ENCODE peak calls at places on chromosomes 5 and 9, in ten cellular contexts. H, G, E, Q, M, O, W, B, R and V are unnamed samples.

GRCh38 chr9:100674419-100675122 is 96.7 kb downstream of the CAVIN4 start:
- DNase-seq in W (no peak), E (no peak), B (no peak), Q (no peak), M (no peak), O (no peak), G (no peak), H (no peak), R (no peak), V (no peak)

GRCh38 chr5:166781729-166782128 is 1509.7 kb upstream of the WWC1 start:
- DNase-seq in M (no peak), O (no peak), Q (no peak), H (no peak), B (no peak), G (no peak), E (no peak), W (no peak), R (no peak), V (no peak)

GRCh38 chr5:166185232-166185631 is 2106.2 kb upstream of the WWC1 start:
- DNase-seq in E (no peak), O (no peak), G (no peak), H (no peak), R (no peak), B (no peak), Q (no peak), M (no peak), W (no peak), V (no peak)

GRCh38 chr5:65151632-65152031 is 330.1 kb downstream of the ADAMTS6 start:
- DNase-seq in M (no peak), G (no peak), O (no peak), R (no peak), W (no peak), E (no peak), B (no peak), Q (no peak), H (no peak), V (no peak)

GRCh38 chr5:7638456-7638855 is 212.5 kb downstream of the CFAP90 start:
- DNase-seq in G (peak), R (no peak), W (no peak), H (no peak), B (peak), O (no peak), Q (no peak), E (no peak), M (no peak), V (no peak)

GRCh38 chr5:84181093-84181492 is 203.6 kb downstream of the EDIL3 start:
- DNase-seq in O (no peak), W (no peak), Q (no peak), H (no peak), E (no peak), G (no peak), R (no peak), M (no peak), B (no peak), V (peak)

GRCh38 chr9:93569775-93570174 is 6.6 kb upstream of the PHF2 start:
- DNase-seq in E (no peak), G (no peak), H (no peak), O (no peak), R (no peak), B (no peak), M (no peak), Q (no peak), W (no peak), V (no peak)

GRCh38 chr5:9523090-9523813 is 22.6 kb downstream of the SEMA5A start:
- DNase-seq in B (no peak), W (no peak), G (no peak), H (peak), Q (no peak), E (no peak), R (peak), O (no peak), M (no peak), V (no peak)

GRCh38 chr9:85151247-85151646 is 481.7 kb downstream of the NTRK2 start:
- DNase-seq in B (no peak), M (no peak), G (no peak), O (no peak), R (no peak), W (no peak), Q (no peak), E (no peak), H (no peak), V (no peak)

GRCh38 chr9:34719021-34719768 is 9.3 kb upstream of the CCL21 start:
- DNase-seq in Q (no peak), R (no peak), G (no peak), W (no peak), O (no peak), E (no peak), H (no peak), B (no peak), M (no peak), V (no peak)

GRCh38 chr5:31854181-31854624 is 215.3 kb downstream of the PDZD2 start:
- DNase-seq in O (no peak), B (peak), H (no peak), W (peak), Q (peak), G (no peak), E (no peak), R (peak), M (no peak), V (peak)

GRCh38 chr5:179475211-179475840 is 75.0 kb upstream of the RUFY1 start:
- DNase-seq in R (no peak), Q (no peak), E (no peak), W (no peak), G (no peak), H (no peak), M (no peak), O (no peak), B (no peak), V (no peak)

GRCh38 chr9:36560813-36561212 is 11.9 kb upstream of the MELK start:
- DNase-seq in M (no peak), W (no peak), R (no peak), H (no peak), O (no peak), E (no peak), Q (no peak), B (no peak), G (no peak), V (no peak)

GRCh38 chr5:138544171-138545134 is 1.4 kb upstream of the ETF1 start:
- DNase-seq in G (no peak), W (no peak), M (no peak), O (no peak), E (no peak), H (peak), Q (peak), R (no peak), B (no peak), V (no peak)

GRCh38 chr5:172115541-172115982 is 72.5 kb downstream of the STK10 start:
- DNase-seq in B (no peak), O (no peak), Q (no peak), H (no peak), R (no peak), E (no peak), G (no peak), M (no peak), W (no peak), V (no peak)

GRCh38 chr5:173457482-173457881 is 129.3 kb upstream of the STC2 start:
- DNase-seq in B (no peak), R (no peak), H (no peak), Q (no peak), M (no peak), G (no peak), W (no peak), O (no peak), E (no peak), V (peak)

GRCh38 chr5:9186069-9186468 is 359.8 kb downstream of the SEMA5A start:
- DNase-seq in Q (no peak), R (no peak), B (no peak), G (no peak), M (no peak), H (no peak), O (no peak), E (no peak), W (no peak), V (no peak)

GRCh38 chr5:38847549-38848341 is 1.9 kb downstream of the OSMR start:
- DNase-seq in R (no peak), E (no peak), W (no peak), M (no peak), O (no peak), B (no peak), Q (no peak), H (peak), G (no peak), V (no peak)

GRCh38 chr9:28801144-28801799 is 1228.0 kb upstream of the C9orf72 start:
- DNase-seq in M (no peak), O (no peak), W (no peak), E (no peak), Q (no peak), G (no peak), R (no peak), B (peak), H (peak), V (no peak)

GRCh38 chr5:80093796-80094195 is 58.6 kb downstream of the THBS4 start:
- DNase-seq in Q (no peak), R (no peak), G (no peak), W (no peak), B (no peak), E (no peak), O (no peak), H (peak), M (no peak), V (no peak)

GRCh38 chr9:36192196-36192595 is 1.5 kb downstream of the CLTA start:
- DNase-seq in H (peak), Q (no peak), G (no peak), O (no peak), B (no peak), W (no peak), E (no peak), R (no peak), M (no peak), V (peak)

GRCh38 chr5:80141681-80142080 is 106.5 kb downstream of the THBS4 start:
- DNase-seq in E (no peak), R (no peak), O (no peak), G (no peak), M (no peak), W (no peak), Q (no peak), B (no peak), H (no peak), V (no peak)

GRCh38 chr9:24504521-24504920 is 41.2 kb downstream of the IZUMO3 start:
- DNase-seq in R (no peak), O (no peak), E (no peak), H (no peak), W (no peak), B (no peak), Q (no peak), G (no peak), M (no peak), V (no peak)

GRCh38 chr9:132046456-132046855 is 33.2 kb downstream of the MED27 start:
- DNase-seq in R (no peak), O (no peak), B (no peak), E (no peak), H (no peak), G (no peak), M (no peak), W (no peak), Q (no peak), V (peak)

GRCh38 chr9:128275198-128276007 is at the start of gene GOLGA2:
- DNase-seq in G (no peak), E (peak), Q (no peak), M (no peak), R (peak), H (peak), B (no peak), W (peak), O (no peak), V (peak)

GRCh38 chr5:121982500-121983261 is 20.9 kb downstream of the SRFBP1 start:
- DNase-seq in H (no peak), E (no peak), B (no peak), M (no peak), O (no peak), W (no peak), Q (no peak), R (no peak), G (no peak), V (no peak)

GRCh38 chr9:16266648-16267276 is 603.7 kb downstream of the BNC2 start:
- DNase-seq in M (no peak), R (no peak), G (no peak), H (peak), O (no peak), B (no peak), W (no peak), E (no peak), Q (no peak), V (no peak)

GRCh38 chr9:79471577-79472543 is 99.9 kb upstream of the TLE4 start:
- DNase-seq in R (no peak), W (peak), E (no peak), B (no peak), Q (peak), H (peak), M (no peak), O (no peak), G (no peak), V (peak)

GRCh38 chr5:86684222-86684621 is 66.5 kb downstream of the COX7C start:
- DNase-seq in G (no peak), M (no peak), W (no peak), O (no peak), R (no peak), E (no peak), Q (no peak), H (peak), B (peak), V (no peak)

GRCh38 chr5:95959964-95960801 is 1.5 kb downstream of the ELL2 start:
- DNase-seq in H (peak), E (no peak), M (no peak), W (no peak), G (peak), B (no peak), R (no peak), O (no peak), Q (peak), V (peak)

GRCh38 chr9:23851024-23851629 is 25.1 kb upstream of the ELAVL2 start:
- DNase-seq in M (no peak), W (no peak), Q (no peak), H (peak), R (no peak), B (no peak), E (peak), O (no peak), G (no peak), V (peak)

GRCh38 chr5:84614907-84615306 is 230.2 kb upstream of the EDIL3 start:
- DNase-seq in B (no peak), R (no peak), H (no peak), E (no peak), M (no peak), O (no peak), Q (no peak), G (no peak), W (no peak), V (peak)